ENCODE peak calls at places on chromosomes 11 and 22, in six cellular contexts. One of them, this sample, is unnamed.

GRCh38 chr11:115334932-115335788 is 169.1 kb downstream of the CADM1 start:
- DNase-seq in SK-N-SH: peak; percentile 21
- DNase-seq in ovary: no peak
- DNase-seq in ascending aorta: no peak
- DNase-seq in CD4-positive, alpha-beta memory T cell: no peak
- DNase-seq in heart left ventricle: no peak
- DNase-seq in this sample: no peak

GRCh38 chr11:8604078-8604723 is 10.2 kb upstream of the STK33 start:
- DNase-seq in heart left ventricle: no peak
- DNase-seq in ovary: no peak
- DNase-seq in SK-N-SH: peak; percentile 37
- DNase-seq in CD4-positive, alpha-beta memory T cell: no peak
- DNase-seq in ascending aorta: no peak
- DNase-seq in this sample: peak; percentile 74

GRCh38 chr11:110199184-110199981 is 97.0 kb downstream of the RDX start:
- DNase-seq in ascending aorta: no peak
- DNase-seq in SK-N-SH: no peak
- DNase-seq in CD4-positive, alpha-beta memory T cell: no peak
- DNase-seq in ovary: no peak
- DNase-seq in heart left ventricle: no peak
- DNase-seq in this sample: no peak

GRCh38 chr11:116796548-116796947 is 4.9 kb upstream of the APOA5 start:
- DNase-seq in ovary: no peak
- DNase-seq in CD4-positive, alpha-beta memory T cell: no peak
- DNase-seq in SK-N-SH: no peak
- DNase-seq in heart left ventricle: no peak
- DNase-seq in ascending aorta: no peak
- DNase-seq in this sample: no peak

GRCh38 chr11:76671236-76671590 is 666 bp upstream of the LRRC32 start:
- DNase-seq in ascending aorta: no peak
- DNase-seq in heart left ventricle: no peak
- DNase-seq in SK-N-SH: no peak
- DNase-seq in ovary: no peak
- DNase-seq in CD4-positive, alpha-beta memory T cell: no peak
- DNase-seq in this sample: no peak

GRCh38 chr11:8608646-8609045 is 14.6 kb upstream of the STK33 start:
- DNase-seq in heart left ventricle: no peak
- DNase-seq in ascending aorta: no peak
- DNase-seq in SK-N-SH: no peak
- DNase-seq in CD4-positive, alpha-beta memory T cell: no peak
- DNase-seq in ovary: no peak
- DNase-seq in this sample: no peak

GRCh38 chr11:71263391-71263790 is 11.0 kb upstream of the SHANK2 start:
- DNase-seq in heart left ventricle: no peak
- DNase-seq in ascending aorta: no peak
- DNase-seq in CD4-positive, alpha-beta memory T cell: no peak
- DNase-seq in ovary: no peak
- DNase-seq in SK-N-SH: no peak
- DNase-seq in this sample: no peak

GRCh38 chr11:70174846-70175764 is 28.0 kb upstream of the FADD start:
- DNase-seq in CD4-positive, alpha-beta memory T cell: no peak
- DNase-seq in ascending aorta: no peak
- DNase-seq in SK-N-SH: no peak
- DNase-seq in heart left ventricle: no peak
- DNase-seq in ovary: no peak
- DNase-seq in this sample: no peak

GRCh38 chr11:106409201-106409600 is 331.7 kb downstream of the AASDHPPT start:
- DNase-seq in ascending aorta: no peak
- DNase-seq in SK-N-SH: no peak
- DNase-seq in CD4-positive, alpha-beta memory T cell: no peak
- DNase-seq in ovary: no peak
- DNase-seq in heart left ventricle: no peak
- DNase-seq in this sample: no peak

GRCh38 chr22:38844661-38845367 is 986 bp upstream of the NPTXR start:
- DNase-seq in CD4-positive, alpha-beta memory T cell: no peak
- DNase-seq in SK-N-SH: no peak
- DNase-seq in ascending aorta: no peak
- DNase-seq in heart left ventricle: no peak
- DNase-seq in ovary: no peak
- DNase-seq in this sample: no peak

GRCh38 chr22:23801238-23801821 is 14.6 kb downstream of the SMARCB1 start:
- DNase-seq in CD4-positive, alpha-beta memory T cell: no peak
- DNase-seq in SK-N-SH: no peak
- DNase-seq in ascending aorta: no peak
- DNase-seq in heart left ventricle: no peak
- DNase-seq in ovary: no peak
- DNase-seq in this sample: no peak

GRCh38 chr22:23793326-23793725 is 6.6 kb downstream of the SMARCB1 start:
- DNase-seq in ascending aorta: no peak
- DNase-seq in CD4-positive, alpha-beta memory T cell: no peak
- DNase-seq in ovary: no peak
- DNase-seq in heart left ventricle: no peak
- DNase-seq in SK-N-SH: peak; percentile 11
- DNase-seq in this sample: no peak

GRCh38 chr22:23800297-23801237 is 13.8 kb downstream of the SMARCB1 start:
- DNase-seq in CD4-positive, alpha-beta memory T cell: no peak
- DNase-seq in heart left ventricle: no peak
- DNase-seq in ascending aorta: no peak
- DNase-seq in SK-N-SH: no peak
- DNase-seq in ovary: no peak
- DNase-seq in this sample: no peak

GRCh38 chr22:23791737-23792645 is 5.2 kb downstream of the SMARCB1 start:
- DNase-seq in SK-N-SH: peak; percentile 34
- DNase-seq in ascending aorta: no peak
- DNase-seq in CD4-positive, alpha-beta memory T cell: no peak
- DNase-seq in heart left ventricle: no peak
- DNase-seq in ovary: no peak
- DNase-seq in this sample: no peak

GRCh38 chr22:23796461-23796860 is 9.7 kb downstream of the SMARCB1 start:
- DNase-seq in ovary: no peak
- DNase-seq in CD4-positive, alpha-beta memory T cell: no peak
- DNase-seq in ascending aorta: no peak
- DNase-seq in heart left ventricle: no peak
- DNase-seq in SK-N-SH: peak; percentile 8
- DNase-seq in this sample: no peak
- H3K36me3 ChIP-seq in ovary: no peaks in the 10 kb centered on the region
- H3K36me3 ChIP-seq in CD4-positive, alpha-beta memory T cell: peaks cover 44% of the 10 kb centered on the region
- H3K36me3 ChIP-seq in ascending aorta: peaks cover 50% of the 10 kb centered on the region
- H3K36me3 ChIP-seq in heart left ventricle: peaks cover 86% of the 10 kb centered on the region
- H3K36me3 ChIP-seq in SK-N-SH: peaks cover 43% of the 10 kb centered on the region
- H3K36me3 ChIP-seq in this sample: no peaks in the 10 kb centered on the region

GRCh38 chr22:49960159-49960966 is at the start of gene PIM3:
- DNase-seq in ovary: peak; percentile 92
- DNase-seq in heart left ventricle: peak; percentile 96
- DNase-seq in CD4-positive, alpha-beta memory T cell: peak; percentile 95
- DNase-seq in ascending aorta: peak; percentile 79
- DNase-seq in SK-N-SH: peak; percentile 98
- DNase-seq in this sample: peak; percentile 93
- H3K4me1 ChIP-seq in ovary: peaks cover 7% of the 10 kb centered on the region
- H3K4me1 ChIP-seq in heart left ventricle: peaks cover 58% of the 10 kb centered on the region
- H3K4me1 ChIP-seq in CD4-positive, alpha-beta memory T cell: peaks cover 31% of the 10 kb centered on the region
- H3K4me1 ChIP-seq in ascending aorta: no peaks in the 10 kb centered on the region
- H3K4me1 ChIP-seq in SK-N-SH: peaks cover 34% of the 10 kb centered on the region
- H3K4me1 ChIP-seq in this sample: peaks cover 20% of the 10 kb centered on the region

GRCh38 chr11:94860333-94860732 is 92.2 kb downstream of the AMOTL1 start:
- DNase-seq in ovary: no peak
- DNase-seq in CD4-positive, alpha-beta memory T cell: no peak
- DNase-seq in SK-N-SH: no peak
- DNase-seq in heart left ventricle: no peak
- DNase-seq in ascending aorta: no peak
- DNase-seq in this sample: no peak
- H3K36me3 ChIP-seq in ovary: no peaks in the 10 kb centered on the region
- H3K36me3 ChIP-seq in CD4-positive, alpha-beta memory T cell: no peaks in the 10 kb centered on the region
- H3K36me3 ChIP-seq in SK-N-SH: peaks cover 37% of the 10 kb centered on the region
- H3K36me3 ChIP-seq in heart left ventricle: peaks cover 94% of the 10 kb centered on the region
- H3K36me3 ChIP-seq in ascending aorta: peaks cover 39% of the 10 kb centered on the region
- H3K36me3 ChIP-seq in this sample: no peaks in the 10 kb centered on the region

GRCh38 chr11:85737738-85738137 is 51.7 kb upstream of the CCDC89 start:
- DNase-seq in CD4-positive, alpha-beta memory T cell: no peak
- DNase-seq in ascending aorta: no peak
- DNase-seq in SK-N-SH: no peak
- DNase-seq in heart left ventricle: no peak
- DNase-seq in ovary: no peak
- DNase-seq in this sample: no peak
- H3K4me1 ChIP-seq in CD4-positive, alpha-beta memory T cell: peaks cover 32% of the 10 kb centered on the region
- H3K4me1 ChIP-seq in ascending aorta: no peaks in the 10 kb centered on the region
- H3K4me1 ChIP-seq in SK-N-SH: no peaks in the 10 kb centered on the region
- H3K4me1 ChIP-seq in heart left ventricle: peaks cover 31% of the 10 kb centered on the region
- H3K4me1 ChIP-seq in ovary: no peaks in the 10 kb centered on the region
- H3K4me1 ChIP-seq in this sample: no peaks in the 10 kb centered on the region

GRCh38 chr11:19225123-19225522 is 15.6 kb downstream of the E2F8 start:
- DNase-seq in SK-N-SH: no peak
- DNase-seq in CD4-positive, alpha-beta memory T cell: no peak
- DNase-seq in ovary: no peak
- DNase-seq in heart left ventricle: peak; percentile 40
- DNase-seq in ascending aorta: no peak
- DNase-seq in this sample: no peak
- H3K36me3 ChIP-seq in SK-N-SH: no peaks in the 10 kb centered on the region
- H3K36me3 ChIP-seq in CD4-positive, alpha-beta memory T cell: no peaks in the 10 kb centered on the region
- H3K36me3 ChIP-seq in ovary: no peaks in the 10 kb centered on the region
- H3K36me3 ChIP-seq in heart left ventricle: no peaks in the 10 kb centered on the region
- H3K36me3 ChIP-seq in ascending aorta: no peaks in the 10 kb centered on the region
- H3K36me3 ChIP-seq in this sample: no peaks in the 10 kb centered on the region

GRCh38 chr11:73467505-73467904 is 91.3 kb downstream of the RELT start:
- DNase-seq in ovary: no peak
- DNase-seq in heart left ventricle: no peak
- DNase-seq in ascending aorta: no peak
- DNase-seq in CD4-positive, alpha-beta memory T cell: no peak
- DNase-seq in SK-N-SH: no peak
- DNase-seq in this sample: no peak

GRCh38 chr11:73463359-73463758 is 87.2 kb downstream of the RELT start:
- DNase-seq in ascending aorta: no peak
- DNase-seq in SK-N-SH: no peak
- DNase-seq in heart left ventricle: no peak
- DNase-seq in ovary: no peak
- DNase-seq in CD4-positive, alpha-beta memory T cell: no peak
- DNase-seq in this sample: no peak

GRCh38 chr11:73466643-73467042 is 90.4 kb downstream of the RELT start:
- DNase-seq in CD4-positive, alpha-beta memory T cell: no peak
- DNase-seq in ascending aorta: no peak
- DNase-seq in SK-N-SH: no peak
- DNase-seq in ovary: no peak
- DNase-seq in heart left ventricle: no peak
- DNase-seq in this sample: no peak

GRCh38 chr11:73464347-73464746 is 88.1 kb downstream of the RELT start:
- DNase-seq in ascending aorta: no peak
- DNase-seq in heart left ventricle: no peak
- DNase-seq in ovary: no peak
- DNase-seq in SK-N-SH: no peak
- DNase-seq in CD4-positive, alpha-beta memory T cell: no peak
- DNase-seq in this sample: no peak

DNA sequence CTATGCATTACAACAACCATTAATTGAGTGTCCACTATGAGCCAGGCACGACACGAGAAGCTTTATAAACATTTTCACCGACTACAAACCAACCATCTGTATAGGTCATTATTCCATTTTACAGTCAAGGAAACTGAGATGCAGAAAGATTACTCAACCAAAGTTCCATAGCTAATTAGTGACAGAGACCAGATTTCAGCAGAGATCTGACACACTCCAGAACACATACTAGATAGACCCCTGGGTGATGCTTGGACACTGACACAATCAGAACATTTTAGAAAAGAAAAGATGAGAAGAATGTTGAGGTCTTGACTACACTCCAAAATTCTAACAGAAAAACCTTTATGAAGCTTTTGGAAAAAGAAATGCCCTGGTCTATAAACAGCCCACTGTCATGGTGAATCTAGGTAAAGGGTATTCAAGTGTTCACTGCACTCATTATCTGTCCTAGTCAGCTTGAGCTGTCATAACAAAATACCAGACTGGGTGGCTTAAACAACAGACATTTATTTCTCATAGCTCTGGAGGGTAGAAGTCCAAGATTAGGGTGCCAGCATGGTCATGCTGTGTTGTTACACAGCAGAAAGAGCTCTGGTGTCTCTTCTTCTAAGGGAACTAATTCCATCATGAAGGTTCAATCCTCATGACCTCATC is 88.9 kb downstream of the RELT start:
- DNase-seq in SK-N-SH: peak; percentile 36
- DNase-seq in CD4-positive, alpha-beta memory T cell: no peak
- DNase-seq in ascending aorta: no peak
- DNase-seq in heart left ventricle: no peak
- DNase-seq in ovary: no peak
- DNase-seq in this sample: no peak
- H3K4me1 ChIP-seq in SK-N-SH: peaks cover 17% of the 10 kb centered on the region
- H3K4me1 ChIP-seq in CD4-positive, alpha-beta memory T cell: no peaks in the 10 kb centered on the region
- H3K4me1 ChIP-seq in ascending aorta: peaks cover 5% of the 10 kb centered on the region
- H3K4me1 ChIP-seq in heart left ventricle: peaks cover 66% of the 10 kb centered on the region
- H3K4me1 ChIP-seq in ovary: peaks cover 3% of the 10 kb centered on the region
- H3K4me1 ChIP-seq in this sample: no peaks in the 10 kb centered on the region

GRCh38 chr22:20804650-20805049 is 30.7 kb downstream of the SERPIND1 start:
- DNase-seq in heart left ventricle: no peak
- DNase-seq in ascending aorta: no peak
- DNase-seq in SK-N-SH: no peak
- DNase-seq in CD4-positive, alpha-beta memory T cell: no peak
- DNase-seq in ovary: no peak
- DNase-seq in this sample: no peak
- H3K36me3 ChIP-seq in heart left ventricle: peaks cover 97% of the 10 kb centered on the region
- H3K36me3 ChIP-seq in ascending aorta: peaks cover 73% of the 10 kb centered on the region
- H3K36me3 ChIP-seq in SK-N-SH: peaks cover 20% of the 10 kb centered on the region
- H3K36me3 ChIP-seq in CD4-positive, alpha-beta memory T cell: peaks cover 67% of the 10 kb centered on the region
- H3K36me3 ChIP-seq in ovary: no peaks in the 10 kb centered on the region
- H3K36me3 ChIP-seq in this sample: no peaks in the 10 kb centered on the region

This sample was measured in uterus.